ENCODE peak calls at places on chromosomes 7 and 10, in seven cellular contexts. P is iris pigment epithelial cell; J is Caki2; K is activated T-cell treated with anti-CD3 and anti-CD28 coated beads for 1 hour; F is stimulated activated CD4-positive, alpha-beta T cell treated with anti-CD3 and anti-CD28 coated beads, Interleukin-12 subunit alpha, Interleukin-12 subunit beta, amount 100 ng/mL, for 4 hours; C is endodermal cell; O is IMR-90. L is an unnamed sample.

GRCh38 chr7:41900034-41900433 is 197.1 kb upstream of the INHBA start:
- DNase-seq in O (no peak), P (no peak), K (no peak), J (no peak), F (no peak), C (no peak), L (no peak)

GRCh38 chr10:49441488-49442476 is 45.9 kb upstream of the DRGX start:
- DNase-seq in K (no peak), J (no peak), F (no peak), O (no peak), C (no peak), P (peak), L (no peak)

GRCh38 chr7:48938539-48938938 is 14.2 kb downstream of the CDC14C start:
- DNase-seq in K (no peak), F (no peak), O (no peak), J (no peak), C (no peak), P (peak), L (peak)

GRCh38 chr10:74373059-74373458 is 222.0 kb downstream of the ADK start:
- DNase-seq in O (peak), F (no peak), K (no peak), C (no peak), P (no peak), J (no peak), L (no peak)

GRCh38 chr10:96711048-96711713 is 9.1 kb downstream of the PIK3AP1 start:
- DNase-seq in F (no peak), J (no peak), P (no peak), K (no peak), O (no peak), C (no peak), L (no peak)

GRCh38 chr10:7861509-7862120 is 43.3 kb downstream of the TAF3 start:
- DNase-seq in O (no peak), C (no peak), P (no peak), K (no peak), F (no peak), J (no peak), L (no peak)

GRCh38 chr10:120253131-120253530 is 203.9 kb upstream of the PLPP4 start:
- DNase-seq in O (no peak), C (no peak), F (no peak), P (no peak), K (no peak), J (no peak), L (no peak)

GRCh38 chr7:105932835-105933477 is 30.1 kb upstream of the CDHR3 start:
- DNase-seq in K (no peak), J (no peak), C (peak), F (no peak), P (peak), O (peak), L (no peak)